ENCODE peak calls at places on chromosomes 16 and 17, in five cellular contexts. N is heart left ventricle, E is endothelial cell of umbilical vein, V is uterus, H is ovary. T is an unnamed sample. For H3K36me3, the result is how much of the 10 kb centered on the place peaks cover.

GRCh38 chr16:31201511-31202401 is 804 bp downstream of the PYCARD start:
- DNase-seq in N (peak), E (no peak), V (no peak), H (peak), T (no peak)

GRCh38 chr16:8730335-8730915 is 56.0 kb downstream of the ABAT start:
- DNase-seq in N (no peak), E (no peak), V (no peak), H (no peak), T (no peak)

GRCh38 chr17:13750783-13751484 is 149.2 kb upstream of the HS3ST3A1 start:
- DNase-seq in N (no peak), E (no peak), V (no peak), H (no peak), T (no peak)

GRCh38 chr16:30741461-30741914 is 6.7 kb upstream of the PHKG2 start:
- DNase-seq in N (no peak), E (peak), V (no peak), H (peak), T (no peak)

GRCh38 chr17:68344701-68345136 is 53.4 kb downstream of the ARSG start:
- DNase-seq in N (no peak), E (no peak), V (no peak), H (no peak), T (no peak)

GRCh38 chr17:72399608-72400487 is 279.0 kb downstream of the SOX9 start:
- DNase-seq in N (no peak), E (no peak), V (no peak), H (no peak), T (no peak)

GRCh38 chr16:82761858-82762257 is 135.1 kb downstream of the CDH13 start:
- DNase-seq in N (no peak), E (peak), V (no peak), H (no peak), T (no peak)

GRCh38 chr17:40646791-40647548 is 648 bp downstream of the SMARCE1 start:
- DNase-seq in N (no peak), E (peak), V (no peak), H (no peak), T (no peak)

GRCh38 chr16:52491216-52491615 is 55.7 kb downstream of the TOX3 start:
- DNase-seq in N (no peak), E (no peak), V (no peak), H (no peak), T (no peak)

GRCh38 chr16:25212636-25213035 is 4.1 kb upstream of the AQP8 start:
- DNase-seq in N (no peak), E (no peak), V (no peak), H (no peak), T (no peak)

GRCh38 chr16:75052481-75053211 is 53.8 kb downstream of the ZNRF1 start:
- DNase-seq in N (no peak), E (no peak), V (no peak), H (no peak), T (no peak)

GRCh38 chr17:72404872-72405271 is 284.1 kb downstream of the SOX9 start:
- DNase-seq in N (no peak), E (no peak), V (no peak), H (no peak), T (no peak)

GRCh38 chr17:42061641-42062487 is 11.5 kb upstream of the C17orf113 start:
- DNase-seq in N (no peak), E (no peak), V (no peak), H (no peak), T (no peak)

GRCh38 chr16:75908718-75909117 is 182.4 kb upstream of the CPHXL start:
- DNase-seq in N (no peak), E (no peak), V (no peak), H (no peak), T (no peak)

GRCh38 chr17:60305141-60305540 is 86.8 kb downstream of the USP32 start:
- DNase-seq in N (no peak), E (no peak), V (no peak), H (no peak), T (no peak)

GRCh38 chr17:77634710-77635109 is 323.8 kb upstream of the TNRC6C start:
- DNase-seq in N (no peak), E (peak), V (no peak), H (no peak), T (no peak)

GRCh38 chr17:4998666-4999428 is 1.1 kb downstream of the KIF1C start:
- DNase-seq in N (peak), E (no peak), V (peak), H (peak), T (no peak)
- TF ChIP-seq POLR2A in N (no peak), E (no peak), V (no peak), H (no peak), T (no peak)

GRCh38 chr16:50329446-50330189 is 39.2 kb downstream of the BRD7 start:
- DNase-seq in N (no peak), E (no peak), V (no peak), H (peak), T (no peak)

GRCh38 chr16:50324345-50324744 is 44.4 kb downstream of the BRD7 start:
- DNase-seq in N (no peak), E (no peak), V (no peak), H (no peak), T (no peak)

GRCh38 chr16:50326835-50327465 is 41.8 kb downstream of the BRD7 start:
- DNase-seq in N (no peak), E (no peak), V (no peak), H (no peak), T (no peak)

GRCh38 chr16:50323335-50324011 is 45.3 kb downstream of the BRD7 start:
- DNase-seq in N (no peak), E (peak), V (peak), H (no peak), T (no peak)

DNA sequence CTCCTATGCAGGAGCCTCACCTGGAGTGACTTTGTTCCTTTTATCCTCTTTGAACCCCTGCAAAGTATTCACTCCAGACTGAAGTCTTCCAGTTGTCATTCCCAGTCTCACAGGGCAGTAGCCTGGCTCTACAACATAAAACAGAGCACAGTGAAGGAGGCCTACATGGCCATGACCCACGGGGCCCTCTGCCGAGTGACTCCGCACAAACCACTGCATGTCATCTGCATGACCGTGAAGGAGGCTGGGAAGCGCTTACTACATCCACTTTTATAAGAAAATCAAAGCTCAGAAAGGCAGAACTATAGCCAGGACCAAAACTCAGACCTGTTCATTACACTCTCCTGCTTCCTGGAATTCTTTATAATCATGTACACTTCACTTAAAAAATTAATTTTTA is 42.5 kb downstream of the BRD7 start:
- DNase-seq in N (no peak), E (no peak), V (no peak), H (peak), T (no peak)
- H3K36me3 ChIP-seq in N (under half), E (under half), V (under half), H (under half), T (under half)

GRCh38 chr17:43530303-43531081 is 15.6 kb downstream of the ETV4 start:
- DNase-seq in N (peak), E (peak), V (peak), H (peak), T (no peak)
- TF ChIP-seq POLR2A in N (no peak), E (peak), V (no peak), H (no peak), T (no peak)

GRCh38 chr17:17815436-17816200 is 21.2 kb downstream of the SREBF1 start:
- DNase-seq in N (no peak), E (no peak), V (no peak), H (no peak), T (no peak)

GRCh38 chr17:17813725-17814095 is 23.1 kb downstream of the SREBF1 start:
- DNase-seq in N (no peak), E (no peak), V (no peak), H (no peak), T (no peak)

GRCh38 chr17:17814162-17815061 is 22.4 kb downstream of the SREBF1 start:
- DNase-seq in N (no peak), E (no peak), V (no peak), H (no peak), T (no peak)

GRCh38 chr17:17816240-17816814 is 20.5 kb downstream of the SREBF1 start:
- DNase-seq in N (no peak), E (no peak), V (no peak), H (no peak), T (no peak)

DNA sequence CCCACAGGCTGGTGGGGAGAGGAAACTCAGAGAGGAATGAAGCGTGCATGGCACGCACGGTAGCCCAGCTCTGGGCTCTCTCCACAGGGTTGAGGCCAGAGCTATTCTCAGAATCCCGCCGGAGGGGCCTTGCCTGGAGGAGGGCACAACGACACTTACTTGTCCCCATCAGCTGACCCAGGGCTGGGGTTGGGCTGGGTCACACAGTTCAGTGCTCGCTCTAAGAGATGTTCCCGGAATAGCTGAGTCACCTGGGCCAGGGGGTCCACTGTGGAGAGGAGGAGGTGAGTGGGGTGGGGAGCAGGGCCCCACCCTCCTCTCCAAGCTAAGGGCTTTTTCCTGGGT is 21.8 kb downstream of the SREBF1 start:
- DNase-seq in N (no peak), E (no peak), V (no peak), H (no peak), T (no peak)
- H3K36me3 ChIP-seq in N (under half), E (under half), V (under half), H (under half), T (half or more)

GRCh38 chr16:83900611-83901010 is 1.7 kb downstream of the MLYCD start:
- DNase-seq in N (no peak), E (no peak), V (no peak), H (no peak), T (no peak)

GRCh38 chr16:83901101-83901500 is 2.2 kb downstream of the MLYCD start:
- DNase-seq in N (no peak), E (no peak), V (no peak), H (no peak), T (no peak)

GRCh38 chr16:83899978-83900377 is 1.1 kb downstream of the MLYCD start:
- DNase-seq in N (no peak), E (no peak), V (no peak), H (no peak), T (no peak)

GRCh38 chr16:83898463-83899271 is at the start of gene MLYCD:
- DNase-seq in N (peak), E (peak), V (peak), H (peak), T (peak)

GRCh38 chr16:83899272-83899897 is 470 bp downstream of the MLYCD start:
- DNase-seq in N (peak), E (peak), V (peak), H (peak), T (no peak)
- TF ChIP-seq POLR2A in N (no peak), E (peak), V (no peak), H (no peak), T (peak)

GRCh38 chr17:7606280-7606679 is 8.4 kb downstream of the FXR2 start:
- DNase-seq in N (no peak), E (no peak), V (no peak), H (no peak), T (no peak)
- H3K36me3 ChIP-seq in N (under half), E (under half), V (under half), H (under half), T (under half)

GRCh38 chr17:2390199-2390880 is 10.5 kb downstream of the MNT start:
- DNase-seq in N (peak), E (no peak), V (no peak), H (peak), T (no peak)
- TF ChIP-seq POLR2A in N (no peak), E (no peak), V (no peak), H (no peak), T (no peak)

DNA sequence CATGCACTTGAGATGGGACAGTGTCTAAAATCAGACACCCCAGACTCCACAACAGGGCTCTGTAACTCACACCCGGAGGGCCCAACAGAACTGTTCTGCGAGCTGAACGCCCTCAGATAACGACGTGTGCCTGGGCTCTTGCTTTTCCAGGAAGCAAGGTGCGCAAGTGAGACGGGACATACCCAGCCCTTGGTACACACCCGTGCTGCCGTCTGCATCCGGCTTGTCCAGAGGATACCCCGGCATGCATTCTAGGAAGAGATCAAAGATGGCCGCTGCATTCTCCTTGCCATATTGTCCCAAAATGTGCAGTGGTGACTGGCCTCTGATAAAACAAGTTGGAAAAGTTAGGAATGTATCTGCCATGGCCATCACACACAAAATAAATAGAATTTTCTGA is 29.4 kb downstream of the CYB5D2 start:
- DNase-seq in N (no peak), E (no peak), V (no peak), H (no peak), T (no peak)
- H3K36me3 ChIP-seq in N (half or more), E (under half), V (under half), H (under half), T (half or more)

DNA sequence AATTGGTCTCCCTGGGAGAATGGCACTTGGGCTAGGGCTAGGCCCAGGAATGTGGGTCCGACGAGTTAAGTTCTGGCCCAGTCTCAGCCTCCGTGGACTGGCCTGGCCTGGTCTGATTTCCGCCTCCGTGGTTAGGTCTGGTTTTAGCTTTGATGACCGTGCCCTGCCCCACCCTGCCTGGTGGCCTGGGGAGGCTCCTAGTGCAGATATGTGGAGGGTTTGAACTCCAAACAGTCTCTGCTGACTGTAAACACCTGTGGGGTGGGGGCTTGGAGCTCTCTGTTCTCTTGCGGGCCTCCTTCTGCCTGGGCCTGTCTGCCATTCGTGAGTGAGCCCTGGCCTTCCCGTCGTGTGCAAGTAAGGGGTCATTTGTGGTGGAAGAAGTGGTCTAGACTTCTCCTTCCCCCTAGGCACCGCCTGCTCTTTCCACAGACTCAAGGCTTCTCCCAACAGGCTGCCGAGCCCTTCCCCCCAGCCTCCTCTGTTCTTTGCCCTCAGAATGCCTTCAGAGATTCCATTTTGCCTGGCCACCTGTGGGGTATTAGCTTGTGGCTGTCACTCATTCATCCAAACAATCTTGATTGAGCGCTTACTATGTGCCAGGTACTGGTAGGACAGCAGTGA is 1.5 kb downstream of the ATP6V0C start:
- DNase-seq in N (peak), E (no peak), V (no peak), H (no peak), T (no peak)
- TF ChIP-seq POLR2A in N (no peak), E (no peak), V (no peak), H (no peak), T (no peak)

T was measured in esophagus muscularis mucosa.